ENCODE peak calls at places on chromosome 1, in ten cellular contexts. T, Z, G, D, V, E, S, K, A and R are unnamed samples.

GRCh38 chr1:219917851-219918466 is 10.4 kb downstream of the SLC30A10 start:
- DNase-seq in T (no peak), Z (no peak), G (no peak), D (no peak), V (no peak), E (no peak), S (peak; percentile 7), K (peak; percentile 66), A (peak; percentile 75), R (no peak)

GRCh38 chr1:223116950-223117349 is 26.1 kb downstream of the TLR5 start:
- DNase-seq in T (no peak), Z (no peak), G (no peak), D (no peak), V (no peak), E (no peak), S (no peak), K (no peak), A (no peak), R (no peak)

GRCh38 chr1:209962856-209963255 is 24.8 kb downstream of the SYT14 start:
- DNase-seq in T (no peak), Z (no peak), G (no peak), D (no peak), V (no peak), E (no peak), S (no peak), K (no peak), A (no peak), R (no peak)

GRCh38 chr1:177413982-177414654 is 243.4 kb downstream of the BRINP2 start:
- DNase-seq in T (no peak), Z (no peak), G (no peak), D (no peak), V (no peak), E (no peak), S (no peak), K (no peak), A (no peak), R (no peak)

GRCh38 chr1:88509369-88509768 is 174.7 kb upstream of the PKN2 start:
- DNase-seq in T (no peak), Z (no peak), G (no peak), D (no peak), V (no peak), E (no peak), S (no peak), K (peak; percentile 53), A (peak; percentile 26), R (no peak)

GRCh38 chr1:52855584-52855983 is 13.0 kb downstream of the ZYG11A start:
- DNase-seq in T (no peak), Z (no peak), G (no peak), D (no peak), V (no peak), E (no peak), S (no peak), K (no peak), A (no peak), R (no peak)

GRCh38 chr1:117425050-117425734 is 57.9 kb downstream of the MAN1A2 start:
- DNase-seq in T (no peak), Z (no peak), G (no peak), D (no peak), V (no peak), E (no peak), S (no peak), K (no peak), A (no peak), R (no peak)

GRCh38 chr1:43711049-43711448 is 3.7 kb downstream of the ST3GAL3 start:
- DNase-seq in T (no peak), Z (no peak), G (no peak), D (no peak), V (no peak), E (no peak), S (peak; percentile 43), K (peak; percentile 92), A (peak; percentile 91), R (no peak)

GRCh38 chr1:13583964-13584791 is 546 bp downstream of the PDPN start:
- DNase-seq in T (peak; percentile 26), Z (no peak), G (peak; percentile 72), D (no peak), V (peak; percentile 59), E (peak; percentile 40), S (no peak), K (peak; percentile 78), A (peak; percentile 85), R (no peak)

GRCh38 chr1:67755619-67756018 is 70.6 kb downstream of the GADD45A start:
- DNase-seq in T (no peak), Z (no peak), G (no peak), D (no peak), V (no peak), E (no peak), S (no peak), K (no peak), A (no peak), R (no peak)

GRCh38 chr1:233479026-233479890 is 134.6 kb upstream of the KCNK1 start:
- DNase-seq in T (no peak), Z (no peak), G (no peak), D (no peak), V (no peak), E (no peak), S (no peak), K (no peak), A (no peak), R (no peak)

GRCh38 chr1:181134543-181135461 is 46.3 kb downstream of the IER5 start:
- DNase-seq in T (no peak), Z (peak; percentile 56), G (no peak), D (no peak), V (peak; percentile 81), E (no peak), S (no peak), K (peak; percentile 81), A (peak; percentile 98), R (no peak)

GRCh38 chr1:162690672-162691434 is 58.6 kb downstream of the DDR2 start:
- DNase-seq in T (no peak), Z (no peak), G (no peak), D (no peak), V (peak; percentile 68), E (peak; percentile 51), S (peak; percentile 74), K (peak; percentile 98), A (peak; percentile 97), R (no peak)

GRCh38 chr1:27049607-27050006 is 37.0 kb upstream of the TENT5B start:
- DNase-seq in T (no peak), Z (no peak), G (no peak), D (no peak), V (no peak), E (no peak), S (no peak), K (no peak), A (no peak), R (no peak)

GRCh38 chr1:119007672-119008482 is 19.7 kb upstream of the TBX15 start:
- DNase-seq in T (no peak), Z (peak; percentile 37), G (no peak), D (no peak), V (no peak), E (no peak), S (no peak), K (no peak), A (no peak), R (no peak)

GRCh38 chr1:6001992-6002576 is 9.9 kb upstream of the NPHP4 start:
- DNase-seq in T (no peak), Z (no peak), G (no peak), D (no peak), V (no peak), E (no peak), S (no peak), K (no peak), A (peak; percentile 10), R (no peak)

GRCh38 chr1:2874207-2875165 is 73.0 kb upstream of the TTC34 start:
- DNase-seq in T (no peak), Z (no peak), G (no peak), D (no peak), V (no peak), E (no peak), S (no peak), K (no peak), A (no peak), R (no peak)

GRCh38 chr1:203103201-203103600 is 17.4 kb upstream of the MYOG start:
- DNase-seq in T (no peak), Z (no peak), G (no peak), D (no peak), V (no peak), E (no peak), S (no peak), K (no peak), A (no peak), R (no peak)

GRCh38 chr1:99648107-99648506 is 2.2 kb downstream of the PALMD start:
- DNase-seq in T (no peak), Z (no peak), G (no peak), D (peak; percentile 15), V (peak; percentile 60), E (no peak), S (no peak), K (no peak), A (peak; percentile 78), R (no peak)
- TF ChIP-seq CTCF in T (peak; percentile 37), Z (no peak), G (peak; percentile 43), D (peak; percentile 66), V (peak; percentile 50), E (no peak), S (peak; percentile 30), K (peak; percentile 13), A (peak; percentile 47), R (no peak)

GRCh38 chr1:11571906-11572616 is 82.2 kb downstream of the FBXO2 start:
- DNase-seq in T (no peak), Z (no peak), G (no peak), D (peak; percentile 32), V (no peak), E (peak; percentile 56), S (no peak), K (no peak), A (peak; percentile 52), R (no peak)
- TF ChIP-seq CTCF in T (peak; percentile 38), Z (no peak), G (peak; percentile 46), D (peak; percentile 66), V (no peak), E (peak; percentile 56), S (no peak), K (peak; percentile 10), A (peak; percentile 20), R (no peak)

DNA sequence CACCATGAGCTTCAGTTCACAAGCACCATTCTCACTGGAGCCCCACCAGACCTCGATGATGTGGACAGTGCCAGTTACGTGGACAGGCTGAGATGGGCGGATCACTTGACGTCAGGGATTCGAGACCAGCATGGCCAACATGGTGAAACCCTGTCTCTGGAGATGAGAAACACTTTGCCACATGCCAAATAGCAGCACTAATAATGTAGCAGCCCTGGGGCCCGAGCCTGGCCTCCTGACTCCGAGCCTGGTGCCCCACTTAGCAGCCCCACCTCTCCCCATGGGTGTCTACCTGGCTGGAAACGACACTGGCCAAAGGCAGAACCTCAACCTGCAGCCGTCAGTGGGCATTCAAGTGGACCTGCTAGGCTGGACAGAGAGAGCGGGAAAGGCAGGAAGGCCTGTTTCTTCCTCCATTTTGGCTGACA is 129.1 kb downstream of the TOMM20 start:
- DNase-seq in T (no peak), Z (no peak), G (no peak), D (no peak), V (no peak), E (no peak), S (no peak), K (no peak), A (no peak), R (no peak)
- TF ChIP-seq CTCF in T (no peak), Z (no peak), G (no peak), D (no peak), V (no peak), E (no peak), S (no peak), K (no peak), A (no peak), R (no peak)

DNA sequence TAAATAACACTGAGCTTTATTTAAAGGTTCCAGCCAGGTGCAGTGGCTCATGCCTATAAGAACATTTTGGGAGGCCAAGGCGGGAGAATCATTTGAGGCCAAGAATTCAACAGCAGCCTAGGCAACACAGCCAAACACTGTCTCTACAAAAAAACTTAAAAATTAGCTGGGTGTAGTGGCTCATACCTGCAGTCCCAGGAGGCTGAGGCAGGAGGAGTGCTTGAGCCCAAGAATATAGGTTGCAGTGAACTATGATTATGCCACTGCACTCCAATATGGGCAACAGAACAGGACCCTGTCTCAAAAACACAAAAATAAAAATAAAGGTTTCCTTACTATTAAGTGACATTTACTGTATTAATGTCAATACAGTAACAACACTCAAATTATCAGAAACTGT is 2.1 kb downstream of the TAF12 start:
- DNase-seq in T (no peak), Z (no peak), G (no peak), D (no peak), V (no peak), E (peak; percentile 13), S (no peak), K (peak; percentile 21), A (peak; percentile 57), R (no peak)
- TF ChIP-seq CTCF in T (peak; percentile 43), Z (peak; percentile 25), G (peak; percentile 50), D (peak; percentile 60), V (no peak), E (peak; percentile 37), S (no peak), K (peak; percentile 30), A (peak; percentile 70), R (no peak)